ENCODE peak calls at places on chromosomes 1 and 21, in nine cellular contexts. A, X, Y, Q, C, H, V, L and M are unnamed samples.

GRCh38 chr1:55286851-55287602 is 71.9 kb upstream of the USP24 start:
- DNase-seq in A (no peak), X (no peak), Y (no peak), Q (peak; percentile 30), C (no peak), H (no peak), V (no peak), L (no peak), M (no peak)

GRCh38 chr1:36989260-36989659 is 45.1 kb downstream of the GRIK3 start:
- DNase-seq in A (no peak), X (no peak), Y (no peak), Q (no peak), C (no peak), H (peak; percentile 16), V (no peak), L (no peak), M (no peak)

GRCh38 chr1:49630156-49630555 is 393.6 kb downstream of the AGBL4 start:
- DNase-seq in A (no peak), X (no peak), Y (no peak), Q (no peak), C (no peak), H (peak; percentile 18), V (no peak), L (no peak), M (no peak)

GRCh38 chr1:23925279-23925678 is 12.1 kb upstream of the CNR2 start:
- DNase-seq in A (no peak), X (no peak), Y (no peak), Q (no peak), C (no peak), H (no peak), V (no peak), L (no peak), M (no peak)

GRCh38 chr1:31712625-31713024 is 8.8 kb upstream of the COL16A1 start:
- DNase-seq in A (peak; percentile 55), X (peak; percentile 79), Y (peak; percentile 89), Q (peak; percentile 92), C (peak; percentile 62), H (no peak), V (peak; percentile 85), L (no peak), M (peak; percentile 94)

GRCh38 chr1:168303716-168304540 is 23.3 kb downstream of the TBX19 start:
- DNase-seq in A (no peak), X (no peak), Y (no peak), Q (no peak), C (no peak), H (no peak), V (no peak), L (no peak), M (no peak)

GRCh38 chr1:94951509-94952208 is 24.7 kb upstream of the CNN3 start:
- DNase-seq in A (no peak), X (peak; percentile 90), Y (no peak), Q (no peak), C (no peak), H (peak; percentile 52), V (peak; percentile 77), L (no peak), M (no peak)

GRCh38 chr1:240491796-240492195 is 120.2 kb downstream of the GREM2 start:
- DNase-seq in A (no peak), X (no peak), Y (no peak), Q (no peak), C (no peak), H (no peak), V (no peak), L (no peak), M (no peak)

GRCh38 chr1:220776725-220777326 is 9.9 kb upstream of the MTARC1 start:
- DNase-seq in A (peak; percentile 33), X (peak; percentile 91), Y (peak; percentile 80), Q (peak; percentile 79), C (peak; percentile 83), H (peak; percentile 89), V (peak; percentile 92), L (peak; percentile 24), M (peak; percentile 68)

GRCh38 chr1:234476172-234476571 is 2.8 kb downstream of the TARBP1 start:
- DNase-seq in A (no peak), X (no peak), Y (no peak), Q (no peak), C (no peak), H (no peak), V (no peak), L (no peak), M (no peak)

GRCh38 chr1:10761503-10762152 is 34.8 kb downstream of the CASZ1 start:
- DNase-seq in A (no peak), X (no peak), Y (peak; percentile 8), Q (no peak), C (no peak), H (no peak), V (no peak), L (no peak), M (no peak)

GRCh38 chr21:42533306-42533962 is 19.8 kb downstream of the SLC37A1 start:
- DNase-seq in A (no peak), X (no peak), Y (no peak), Q (no peak), C (no peak), H (no peak), V (peak; percentile 59), L (no peak), M (no peak)

GRCh38 chr1:8825985-8826481 is 8.6 kb upstream of the RERE start:
- DNase-seq in A (no peak), X (peak; percentile 27), Y (peak; percentile 98), Q (peak; percentile 74), C (peak; percentile 71), H (no peak), V (peak; percentile 45), L (no peak), M (peak; percentile 77)

GRCh38 chr1:165854101-165854845 is 26.9 kb downstream of the UCK2 start:
- DNase-seq in A (peak; percentile 74), X (peak; percentile 77), Y (peak; percentile 93), Q (peak; percentile 91), C (no peak), H (peak; percentile 27), V (no peak), L (no peak), M (peak; percentile 94)

GRCh38 chr1:199472025-199472424 is 555.5 kb upstream of the NR5A2 start:
- DNase-seq in A (no peak), X (peak; percentile 60), Y (no peak), Q (peak; percentile 32), C (no peak), H (no peak), V (no peak), L (no peak), M (no peak)

GRCh38 chr21:45020629-45021427 is 53.6 kb upstream of the ADARB1 start:
- DNase-seq in A (no peak), X (no peak), Y (no peak), Q (no peak), C (no peak), H (peak; percentile 4), V (no peak), L (no peak), M (peak; percentile 22)

GRCh38 chr1:181872562-181872961 is 188.9 kb downstream of the ZNF648 start:
- DNase-seq in A (no peak), X (no peak), Y (no peak), Q (no peak), C (no peak), H (no peak), V (no peak), L (no peak), M (no peak)

GRCh38 chr1:91806777-91807700 is 78.9 kb downstream of the TGFBR3 start:
- DNase-seq in A (no peak), X (peak; percentile 77), Y (peak; percentile 68), Q (peak; percentile 95), C (no peak), H (no peak), V (no peak), L (no peak), M (peak; percentile 44)

GRCh38 chr1:93701619-93702018 is 20.0 kb upstream of the BCAR3 start:
- DNase-seq in A (peak; percentile 91), X (peak; percentile 63), Y (peak; percentile 98), Q (peak; percentile 81), C (no peak), H (no peak), V (peak; percentile 52), L (no peak), M (peak; percentile 91)

GRCh38 chr1:79660127-79660526 is 653.6 kb upstream of the ADGRL4 start:
- DNase-seq in A (no peak), X (no peak), Y (no peak), Q (no peak), C (no peak), H (no peak), V (no peak), L (no peak), M (no peak)

GRCh38 chr1:230189276-230190183 is 122.5 kb downstream of the GALNT2 start:
- DNase-seq in A (no peak), X (no peak), Y (no peak), Q (no peak), C (no peak), H (no peak), V (peak; percentile 56), L (no peak), M (no peak)
- H3K4me3 ChIP-seq in A (no peak overlapping the region), X (no peak overlapping the region), Y (no peak overlapping the region), Q (no peak overlapping the region), C (no peak overlapping the region), H (no peak overlapping the region), V (no peak overlapping the region), L (no peak overlapping the region), M (no peak overlapping the region)

GRCh38 chr1:241998950-241999495 is at the start of gene MAP1LC3C:
- DNase-seq in A (no peak), X (no peak), Y (no peak), Q (peak; percentile 9), C (no peak), H (no peak), V (no peak), L (no peak), M (no peak)
- H3K4me3 ChIP-seq in A (peak within 1 kb of the TSS; percentile 54), X (peak within 1 kb of the TSS; percentile 78), Y (peak within 1 kb of the TSS; percentile 62), Q (peak within 1 kb of the TSS; percentile 32), C (no peak within 1 kb of the TSS), H (peak within 1 kb of the TSS; percentile 44), V (no peak within 1 kb of the TSS), L (no peak within 1 kb of the TSS), M (peak within 1 kb of the TSS; percentile 54)

GRCh38 chr1:173213665-173214064 is 6.5 kb upstream of the TNFSF4 start:
- DNase-seq in A (no peak), X (no peak), Y (no peak), Q (no peak), C (no peak), H (no peak), V (no peak), L (no peak), M (no peak)
- H3K4me3 ChIP-seq in A (no peak overlapping the region), X (no peak overlapping the region), Y (no peak overlapping the region), Q (no peak overlapping the region), C (no peak overlapping the region), H (no peak overlapping the region), V (no peak overlapping the region), L (no peak overlapping the region), M (no peak overlapping the region)

DNA sequence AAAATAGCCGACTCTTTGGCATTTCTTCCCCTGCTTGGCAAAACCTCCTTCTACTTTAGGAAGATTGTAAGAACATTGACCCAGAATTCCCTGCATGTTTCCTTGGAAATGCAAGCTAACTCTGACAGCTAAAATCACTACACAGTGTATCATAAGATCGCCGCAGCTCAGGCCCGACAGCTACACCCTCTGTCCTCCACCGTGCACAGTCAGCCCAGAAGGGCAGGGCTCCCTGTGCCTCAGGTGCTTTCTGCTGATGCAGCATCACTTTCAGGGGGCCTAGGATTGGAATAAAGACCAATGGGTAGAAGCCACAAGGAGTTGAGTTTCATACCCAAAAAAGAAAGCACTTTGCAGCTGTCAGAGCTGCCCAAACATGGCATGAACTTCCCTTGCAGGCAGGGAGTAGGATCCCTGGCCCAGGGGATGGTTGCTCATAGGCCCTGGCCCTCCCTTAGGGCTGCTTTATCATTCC is 145.3 kb downstream of the SEC16B start:
- DNase-seq in A (no peak), X (no peak), Y (no peak), Q (no peak), C (no peak), H (no peak), V (no peak), L (no peak), M (no peak)
- H3K4me3 ChIP-seq in A (no peak overlapping the region), X (no peak overlapping the region), Y (no peak overlapping the region), Q (no peak overlapping the region), C (no peak overlapping the region), H (no peak overlapping the region), V (no peak overlapping the region), L (no peak overlapping the region), M (no peak overlapping the region)